ENCODE peak calls at places on chromosomes 16 and 17, in eight cellular contexts. I is tibial artery, W is right atrium auricular region, X is stomach, F is aorta, H is left lung, Y is SJCRH30, D is sigmoid colon. T is an unnamed sample.

GRCh38 chr17:50146927-50147640 is 3.4 kb downstream of the PPP1R9B start:
- DNase-seq in I (peak; percentile 89), W (no peak), X (no peak), F (peak; percentile 72), H (no peak), Y (no peak), D (no peak), T (peak; percentile 53)

GRCh38 chr17:56314026-56314425 is 160.8 kb downstream of the ANKFN1 start:
- DNase-seq in I (no peak), W (no peak), X (no peak), F (no peak), H (no peak), Y (no peak), D (no peak), T (no peak)

GRCh38 chr17:1449412-1449967 is 6.5 kb downstream of the CRK start:
- DNase-seq in I (no peak), W (no peak), X (no peak), F (no peak), H (no peak), Y (no peak), D (no peak), T (no peak)

GRCh38 chr16:81442909-81443687 is 1.5 kb upstream of the CMIP start:
- DNase-seq in I (no peak), W (no peak), X (no peak), F (peak; percentile 42), H (no peak), Y (no peak), D (no peak), T (no peak)

GRCh38 chr17:35788504-35788998 is 6.9 kb downstream of the MMP28 start:
- DNase-seq in I (peak; percentile 64), W (no peak), X (no peak), F (no peak), H (no peak), Y (no peak), D (peak; percentile 67), T (no peak)

GRCh38 chr16:65576139-65576538 is 454.3 kb upstream of the CDH11 start:
- DNase-seq in I (no peak), W (no peak), X (no peak), F (no peak), H (no peak), Y (no peak), D (no peak), T (no peak)

GRCh38 chr16:82769845-82770244 is 143.1 kb downstream of the CDH13 start:
- DNase-seq in I (no peak), W (no peak), X (no peak), F (peak; percentile 53), H (no peak), Y (peak; percentile 30), D (no peak), T (no peak)

GRCh38 chr16:12773216-12773615 is 30.5 kb downstream of the CPPED1 start:
- DNase-seq in I (no peak), W (no peak), X (peak; percentile 39), F (no peak), H (no peak), Y (no peak), D (no peak), T (no peak)

GRCh38 chr17:45098081-45098868 is 34.0 kb downstream of the PLCD3 start:
- DNase-seq in I (no peak), W (no peak), X (no peak), F (no peak), H (no peak), Y (no peak), D (no peak), T (no peak)

GRCh38 chr16:87628940-87629339 is 26.6 kb downstream of the JPH3 start:
- DNase-seq in I (no peak), W (no peak), X (no peak), F (no peak), H (no peak), Y (no peak), D (no peak), T (no peak)

GRCh38 chr17:64780096-64781012 is 118.2 kb upstream of the SMURF2 start:
- DNase-seq in I (peak; percentile 73), W (no peak), X (peak; percentile 73), F (peak; percentile 81), H (peak; percentile 86), Y (no peak), D (no peak), T (peak; percentile 92)

GRCh38 chr16:79610771-79611170 is 10.2 kb upstream of the MAF start:
- DNase-seq in I (no peak), W (peak; percentile 5), X (no peak), F (no peak), H (no peak), Y (no peak), D (no peak), T (no peak)

GRCh38 chr17:1480747-1481465 is 11.6 kb downstream of the MYO1C start:
- DNase-seq in I (no peak), W (no peak), X (no peak), F (no peak), H (no peak), Y (no peak), D (no peak), T (no peak)

GRCh38 chr17:82912571-82913089 is 72.8 kb upstream of the ZNF750 start:
- DNase-seq in I (no peak), W (no peak), X (no peak), F (peak; percentile 44), H (no peak), Y (no peak), D (no peak), T (no peak)

GRCh38 chr17:49067163-49067562 is 65.4 kb upstream of the B4GALNT2 start:
- DNase-seq in I (no peak), W (no peak), X (no peak), F (no peak), H (no peak), Y (no peak), D (no peak), T (no peak)

GRCh38 chr17:7835818-7836595 is 2.0 kb downstream of the KDM6B start:
- DNase-seq in I (peak; percentile 86), W (no peak), X (peak; percentile 74), F (peak; percentile 73), H (peak; percentile 73), Y (no peak), D (peak; percentile 90), T (peak; percentile 86)

GRCh38 chr16:84650062-84650991 is 2.0 kb downstream of the KLHL36 start:
- DNase-seq in I (no peak), W (no peak), X (no peak), F (no peak), H (no peak), Y (no peak), D (no peak), T (no peak)

GRCh38 chr16:86939609-86940008 is 361.3 kb downstream of the FOXL1 start:
- DNase-seq in I (no peak), W (no peak), X (no peak), F (no peak), H (no peak), Y (no peak), D (no peak), T (no peak)

DNA sequence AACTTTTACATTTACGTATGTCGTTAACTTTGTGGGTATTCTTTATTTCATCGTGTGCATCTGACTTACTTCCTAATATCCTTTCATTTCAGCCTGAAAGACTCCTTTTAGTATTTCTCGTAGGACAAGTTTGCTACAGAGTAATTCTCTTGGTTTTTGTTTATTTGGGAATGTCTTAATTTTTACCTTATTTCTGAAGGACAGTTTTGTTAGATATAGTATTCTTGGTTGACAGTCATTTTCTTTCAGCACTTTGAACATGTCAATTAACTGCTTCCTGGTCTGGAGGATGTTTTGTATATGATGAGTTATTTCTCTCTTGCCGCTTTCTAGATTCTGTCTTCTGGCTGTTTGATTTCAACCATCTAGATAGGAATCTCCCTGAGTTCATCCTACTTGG is 109.2 kb upstream of the NACA2 start:
- DNase-seq in I (no peak), W (no peak), X (no peak), F (no peak), H (no peak), Y (no peak), D (no peak), T (no peak)
- H3K9me3 ChIP-seq in I (peaks cover 8% of the 10 kb centered on the region), W (peaks cover 7% of the 10 kb centered on the region), X (peaks cover 54% of the 10 kb centered on the region), F (peaks cover 4% of the 10 kb centered on the region), H (no peaks in the 10 kb centered on the region), Y (peaks cover 37% of the 10 kb centered on the region), D (peaks cover 12% of the 10 kb centered on the region), T (peaks cover 33% of the 10 kb centered on the region)

DNA sequence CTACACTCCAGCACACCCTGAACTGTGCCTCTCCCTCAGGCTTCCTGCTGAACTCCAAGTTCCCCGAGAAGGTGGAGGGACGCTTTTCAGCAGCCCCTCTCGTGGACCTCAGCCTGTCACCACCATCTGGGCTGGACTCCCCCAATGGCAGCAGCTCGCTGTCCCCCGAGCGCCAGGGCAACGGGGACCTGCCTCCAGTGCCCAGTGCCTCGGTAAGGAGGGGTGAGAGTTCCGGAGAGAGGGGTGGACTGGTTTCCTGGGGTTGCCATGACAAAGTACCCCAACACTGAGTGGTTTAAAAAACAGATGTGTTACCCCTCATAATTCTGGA is 17.4 kb downstream of the GLIS2 start:
- DNase-seq in I (no peak), W (no peak), X (no peak), F (no peak), H (no peak), Y (no peak), D (peak; percentile 61), T (no peak)
- H3K36me3 ChIP-seq in I (peaks cover 61% of the 10 kb centered on the region), W (peaks cover 50% of the 10 kb centered on the region), X (peaks cover 27% of the 10 kb centered on the region), F (no peaks in the 10 kb centered on the region), H (peaks cover 60% of the 10 kb centered on the region), Y (no peaks in the 10 kb centered on the region), D (peaks cover 13% of the 10 kb centered on the region), T (no peaks in the 10 kb centered on the region)

DNA sequence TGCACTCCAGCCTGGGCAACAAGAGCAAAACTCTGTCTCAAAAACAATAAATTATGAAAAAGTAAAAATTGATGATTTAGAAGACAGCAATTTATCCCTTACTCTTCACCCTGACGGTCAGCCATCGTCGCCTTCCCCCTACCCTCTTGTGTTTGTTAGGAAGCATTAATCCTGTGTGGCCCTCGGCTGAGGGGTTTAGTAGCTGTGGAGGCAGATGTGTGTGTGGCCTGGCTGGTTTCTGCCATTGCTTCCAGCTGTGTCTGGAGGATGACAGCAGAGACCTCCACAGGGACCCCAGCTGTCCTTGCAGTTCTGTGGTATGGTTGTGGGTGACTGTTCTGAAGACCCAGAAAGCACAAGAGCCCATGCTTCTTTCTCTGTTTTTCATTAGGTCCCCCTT is 25.9 kb downstream of the DBNDD1 start:
- DNase-seq in I (no peak), W (no peak), X (no peak), F (no peak), H (no peak), Y (no peak), D (no peak), T (no peak)
- H3K9me3 ChIP-seq in I (no peaks in the 10 kb centered on the region), W (no peaks in the 10 kb centered on the region), X (no peaks in the 10 kb centered on the region), F (no peaks in the 10 kb centered on the region), H (no peaks in the 10 kb centered on the region), Y (peaks cover 3% of the 10 kb centered on the region), D (no peaks in the 10 kb centered on the region), T (no peaks in the 10 kb centered on the region)

DNA sequence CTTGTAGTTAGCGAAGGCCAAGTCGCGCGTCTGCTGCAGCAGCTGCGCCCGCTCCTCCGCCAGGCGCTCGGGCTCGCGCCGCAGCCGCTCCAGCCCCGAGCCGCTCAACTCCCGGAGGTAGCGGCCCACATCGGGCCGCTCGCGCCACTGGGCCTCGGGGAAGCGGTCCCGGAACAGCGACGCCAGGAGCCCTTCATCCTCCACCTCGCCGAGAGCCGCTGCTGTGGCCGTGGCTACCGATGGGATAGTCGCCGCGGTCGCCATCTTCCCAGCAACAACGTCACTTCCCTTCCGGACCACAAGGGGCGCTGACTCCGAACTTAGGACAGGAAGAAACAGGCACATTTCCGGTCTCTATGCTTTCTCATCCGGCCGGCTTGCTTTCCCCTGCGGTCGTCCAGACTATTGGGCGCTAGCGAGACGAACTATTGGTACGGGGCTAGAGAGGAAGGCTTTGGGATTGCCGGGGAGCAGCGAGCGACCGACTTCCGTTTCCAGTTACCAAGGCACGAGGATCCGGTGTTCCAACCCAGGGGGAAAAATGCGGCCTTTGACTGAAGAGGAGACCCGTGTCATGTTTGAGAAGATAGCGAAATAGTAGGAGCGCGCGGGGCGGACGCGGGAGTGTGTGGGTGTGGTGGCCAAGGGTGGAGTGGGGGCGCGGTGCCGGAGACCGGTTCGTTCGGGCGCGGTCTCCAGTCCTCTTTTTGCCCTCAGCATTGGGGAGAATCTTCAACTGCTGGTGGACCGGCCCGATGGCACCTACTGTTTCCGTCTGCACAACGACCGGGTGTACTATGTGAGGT is at the start of the genes COG8 and NIP7:
- DNase-seq in I (peak; percentile 97), W (peak; percentile 98), X (peak; percentile 96), F (peak; percentile 96), H (peak; percentile 94), Y (peak; percentile 95), D (peak; percentile 97), T (peak; percentile 94)
- H3K36me3 ChIP-seq in I (peaks cover 50% of the 10 kb centered on the region), W (peaks cover 28% of the 10 kb centered on the region), X (peaks cover 17% of the 10 kb centered on the region), F (peaks cover 4% of the 10 kb centered on the region), H (peaks cover 57% of the 10 kb centered on the region), Y (peaks cover 22% of the 10 kb centered on the region), D (peaks cover 20% of the 10 kb centered on the region), T (no peaks in the 10 kb centered on the region)